ENCODE peak calls at places on chromosomes 13 and 19, in eight cellular contexts. One of them, this sample, is unnamed.
A peak's percentile ranks its signal among the peaks of the same experiment; 100 is the strongest.

GRCh38 chr13:49220035-49220855 is at the start of gene MLNR:
- DNase-seq in HepG2: peak; percentile 39
- DNase-seq in A549: peak; percentile 68
- DNase-seq in uterus: no peak
- DNase-seq in suprapubic skin: no peak
- DNase-seq in breast epithelium: no peak
- DNase-seq in prostate gland: no peak
- DNase-seq in adrenal gland: peak; percentile 24
- DNase-seq in this sample: no peak

GRCh38 chr13:59671853-59672252 is 491.9 kb downstream of the DIAPH3 start:
- DNase-seq in HepG2: no peak
- DNase-seq in A549: no peak
- DNase-seq in uterus: no peak
- DNase-seq in suprapubic skin: no peak
- DNase-seq in breast epithelium: no peak
- DNase-seq in prostate gland: no peak
- DNase-seq in adrenal gland: no peak
- DNase-seq in this sample: no peak

GRCh38 chr19:6273701-6274601 is 5.8 kb downstream of the MLLT1 start:
- DNase-seq in HepG2: peak; percentile 89
- DNase-seq in A549: no peak
- DNase-seq in uterus: peak; percentile 82
- DNase-seq in suprapubic skin: peak; percentile 95
- DNase-seq in breast epithelium: peak; percentile 85
- DNase-seq in prostate gland: peak; percentile 92
- DNase-seq in adrenal gland: peak; percentile 95
- DNase-seq in this sample: peak; percentile 84

GRCh38 chr19:8665468-8666213 is 33.0 kb downstream of the ACTL9 start:
- DNase-seq in HepG2: no peak
- DNase-seq in A549: no peak
- DNase-seq in uterus: no peak
- DNase-seq in suprapubic skin: no peak
- DNase-seq in breast epithelium: no peak
- DNase-seq in prostate gland: no peak
- DNase-seq in adrenal gland: no peak
- DNase-seq in this sample: no peak

GRCh38 chr19:18097993-18098890 is 664 bp downstream of the MAST3 start:
- DNase-seq in HepG2: no peak
- DNase-seq in A549: no peak
- DNase-seq in uterus: no peak
- DNase-seq in suprapubic skin: no peak
- DNase-seq in breast epithelium: no peak
- DNase-seq in prostate gland: no peak
- DNase-seq in adrenal gland: no peak
- DNase-seq in this sample: no peak

GRCh38 chr13:28611654-28612131 is 47.2 kb upstream of the POMP start:
- DNase-seq in HepG2: no peak
- DNase-seq in A549: no peak
- DNase-seq in uterus: no peak
- DNase-seq in suprapubic skin: no peak
- DNase-seq in breast epithelium: no peak
- DNase-seq in prostate gland: no peak
- DNase-seq in adrenal gland: no peak
- DNase-seq in this sample: no peak

GRCh38 chr19:5430237-5430636 is 25.0 kb upstream of the ZNRF4 start:
- DNase-seq in HepG2: no peak
- DNase-seq in A549: no peak
- DNase-seq in uterus: no peak
- DNase-seq in suprapubic skin: no peak
- DNase-seq in breast epithelium: no peak
- DNase-seq in prostate gland: no peak
- DNase-seq in adrenal gland: no peak
- DNase-seq in this sample: no peak

GRCh38 chr13:26589754-26590153 is 32.3 kb downstream of the WASF3 start:
- DNase-seq in HepG2: no peak
- DNase-seq in A549: no peak
- DNase-seq in uterus: peak; percentile 26
- DNase-seq in suprapubic skin: no peak
- DNase-seq in breast epithelium: no peak
- DNase-seq in prostate gland: no peak
- DNase-seq in adrenal gland: peak; percentile 36
- DNase-seq in this sample: no peak

GRCh38 chr13:110714798-110715394 is 1.4 kb downstream of the ING1 start:
- DNase-seq in HepG2: peak; percentile 20
- DNase-seq in A549: no peak
- DNase-seq in uterus: peak; percentile 66
- DNase-seq in suprapubic skin: peak; percentile 88
- DNase-seq in breast epithelium: peak; percentile 61
- DNase-seq in prostate gland: peak; percentile 51
- DNase-seq in adrenal gland: peak; percentile 56
- DNase-seq in this sample: peak; percentile 94

GRCh38 chr19:14366529-14366928 is 14.7 kb upstream of the ADGRE5 start:
- DNase-seq in HepG2: peak; percentile 69
- DNase-seq in A549: peak; percentile 84
- DNase-seq in uterus: peak; percentile 63
- DNase-seq in suprapubic skin: no peak
- DNase-seq in breast epithelium: peak; percentile 78
- DNase-seq in prostate gland: peak; percentile 72
- DNase-seq in adrenal gland: peak; percentile 68
- DNase-seq in this sample: peak; percentile 90

GRCh38 chr19:21569497-21569870 is 64.1 kb downstream of the ZNF429 start:
- DNase-seq in HepG2: no peak
- DNase-seq in A549: no peak
- DNase-seq in uterus: no peak
- DNase-seq in suprapubic skin: no peak
- DNase-seq in breast epithelium: no peak
- DNase-seq in prostate gland: no peak
- DNase-seq in adrenal gland: no peak
- DNase-seq in this sample: no peak

GRCh38 chr19:3369337-3370213 is 3.2 kb downstream of the NFIC start:
- DNase-seq in HepG2: no peak
- DNase-seq in A549: no peak
- DNase-seq in uterus: peak; percentile 77
- DNase-seq in suprapubic skin: no peak
- DNase-seq in breast epithelium: no peak
- DNase-seq in prostate gland: peak; percentile 72
- DNase-seq in adrenal gland: peak; percentile 85
- DNase-seq in this sample: no peak

GRCh38 chr19:4199699-4200293 is 17.3 kb downstream of the ANKRD24 start:
- DNase-seq in HepG2: peak; percentile 34
- DNase-seq in A549: peak; percentile 51
- DNase-seq in uterus: no peak
- DNase-seq in suprapubic skin: no peak
- DNase-seq in breast epithelium: no peak
- DNase-seq in prostate gland: no peak
- DNase-seq in adrenal gland: no peak
- DNase-seq in this sample: no peak

GRCh38 chr19:50204811-50205675 is 1.6 kb downstream of the MYH14 start:
- DNase-seq in HepG2: peak; percentile 70
- DNase-seq in A549: no peak
- DNase-seq in uterus: no peak
- DNase-seq in suprapubic skin: no peak
- DNase-seq in breast epithelium: peak; percentile 84
- DNase-seq in prostate gland: peak; percentile 83
- DNase-seq in adrenal gland: peak; percentile 21
- DNase-seq in this sample: peak; percentile 91

GRCh38 chr13:99382428-99383133 is 75.4 kb upstream of the GPR183 start:
- DNase-seq in HepG2: no peak
- DNase-seq in A549: no peak
- DNase-seq in uterus: no peak
- DNase-seq in suprapubic skin: no peak
- DNase-seq in breast epithelium: no peak
- DNase-seq in prostate gland: no peak
- DNase-seq in adrenal gland: no peak
- DNase-seq in this sample: no peak

GRCh38 chr13:21777166-21777565 is 106.3 kb downstream of the FGF9 start:
- DNase-seq in HepG2: no peak
- DNase-seq in A549: no peak
- DNase-seq in uterus: no peak
- DNase-seq in suprapubic skin: no peak
- DNase-seq in breast epithelium: no peak
- DNase-seq in prostate gland: no peak
- DNase-seq in adrenal gland: no peak
- DNase-seq in this sample: no peak

GRCh38 chr13:77810430-77810829 is 108.2 kb downstream of the EDNRB start:
- DNase-seq in HepG2: no peak
- DNase-seq in A549: peak; percentile 25
- DNase-seq in uterus: no peak
- DNase-seq in suprapubic skin: no peak
- DNase-seq in breast epithelium: no peak
- DNase-seq in prostate gland: no peak
- DNase-seq in adrenal gland: peak; percentile 17
- DNase-seq in this sample: no peak

GRCh38 chr19:29547981-29548380 is 22.2 kb downstream of the VSTM2B start:
- DNase-seq in HepG2: no peak
- DNase-seq in A549: no peak
- DNase-seq in uterus: no peak
- DNase-seq in suprapubic skin: peak; percentile 34
- DNase-seq in breast epithelium: peak; percentile 39
- DNase-seq in prostate gland: no peak
- DNase-seq in adrenal gland: no peak
- DNase-seq in this sample: no peak

GRCh38 chr13:30334663-30335386 is 27.5 kb upstream of the KATNAL1 start:
- DNase-seq in HepG2: peak; percentile 80
- DNase-seq in A549: peak; percentile 44
- DNase-seq in uterus: no peak
- DNase-seq in suprapubic skin: no peak
- DNase-seq in breast epithelium: no peak
- DNase-seq in prostate gland: no peak
- DNase-seq in adrenal gland: no peak
- DNase-seq in this sample: no peak
- TF ChIP-seq CTCF in HepG2: peak; percentile 92
- TF ChIP-seq CTCF in A549: peak; percentile 24
- TF ChIP-seq CTCF in uterus: no peak
- TF ChIP-seq CTCF in suprapubic skin: no peak
- TF ChIP-seq CTCF in breast epithelium: no peak
- TF ChIP-seq CTCF in prostate gland: peak; percentile 28
- TF ChIP-seq CTCF in adrenal gland: peak; percentile 41
- TF ChIP-seq CTCF in this sample: no peak

GRCh38 chr13:44141213-44141724 is 232.4 kb upstream of the SERP2 start:
- DNase-seq in HepG2: no peak
- DNase-seq in A549: no peak
- DNase-seq in uterus: no peak
- DNase-seq in suprapubic skin: no peak
- DNase-seq in breast epithelium: no peak
- DNase-seq in prostate gland: no peak
- DNase-seq in adrenal gland: no peak
- DNase-seq in this sample: no peak

GRCh38 chr13:44142540-44142867 is 231.1 kb upstream of the SERP2 start:
- DNase-seq in HepG2: no peak
- DNase-seq in A549: no peak
- DNase-seq in uterus: peak; percentile 35
- DNase-seq in suprapubic skin: no peak
- DNase-seq in breast epithelium: no peak
- DNase-seq in prostate gland: peak; percentile 19
- DNase-seq in adrenal gland: no peak
- DNase-seq in this sample: no peak

GRCh38 chr13:44142911-44143665 is 230.5 kb upstream of the SERP2 start:
- DNase-seq in HepG2: no peak
- DNase-seq in A549: peak; percentile 66
- DNase-seq in uterus: no peak
- DNase-seq in suprapubic skin: no peak
- DNase-seq in breast epithelium: no peak
- DNase-seq in prostate gland: no peak
- DNase-seq in adrenal gland: no peak
- DNase-seq in this sample: no peak

GRCh38 chr13:44141725-44142539 is 231.7 kb upstream of the SERP2 start:
- DNase-seq in HepG2: peak; percentile 89
- DNase-seq in A549: peak; percentile 96
- DNase-seq in uterus: peak; percentile 96
- DNase-seq in suprapubic skin: peak; percentile 98
- DNase-seq in breast epithelium: peak; percentile 98
- DNase-seq in prostate gland: peak; percentile 96
- DNase-seq in adrenal gland: peak; percentile 97
- DNase-seq in this sample: peak; percentile 96

DNA sequence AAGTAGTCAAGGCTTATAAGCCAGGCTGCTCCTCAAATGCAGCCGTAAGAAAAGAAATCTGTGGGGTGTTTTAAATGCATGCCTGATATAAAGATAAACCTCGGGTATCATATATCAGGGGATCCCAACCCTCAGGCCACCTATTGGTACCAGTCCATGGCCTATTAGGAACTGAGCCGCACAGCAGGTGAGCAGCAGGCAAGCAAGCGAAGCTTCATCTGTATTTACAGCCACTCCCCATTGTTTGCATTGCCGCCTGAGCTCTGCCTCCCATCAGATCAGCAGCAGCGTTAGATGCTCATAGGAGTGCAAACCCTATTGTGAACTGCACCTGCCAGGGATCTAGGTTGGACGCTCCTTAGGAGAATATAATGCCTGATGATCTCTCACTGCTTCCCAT is 233.5 kb upstream of the SERP2 start:
- DNase-seq in HepG2: peak; percentile 16
- DNase-seq in A549: no peak
- DNase-seq in uterus: no peak
- DNase-seq in suprapubic skin: no peak
- DNase-seq in breast epithelium: no peak
- DNase-seq in prostate gland: peak; percentile 36
- DNase-seq in adrenal gland: no peak
- DNase-seq in this sample: no peak
- TF ChIP-seq POLR2A in HepG2: no peak
- TF ChIP-seq POLR2A in A549: no peak
- TF ChIP-seq POLR2A in uterus: no peak
- TF ChIP-seq POLR2A in suprapubic skin: no peak
- TF ChIP-seq POLR2A in breast epithelium: no peak
- TF ChIP-seq POLR2A in prostate gland: no peak
- TF ChIP-seq POLR2A in adrenal gland: no peak
- TF ChIP-seq POLR2A in this sample: no peak

DNA sequence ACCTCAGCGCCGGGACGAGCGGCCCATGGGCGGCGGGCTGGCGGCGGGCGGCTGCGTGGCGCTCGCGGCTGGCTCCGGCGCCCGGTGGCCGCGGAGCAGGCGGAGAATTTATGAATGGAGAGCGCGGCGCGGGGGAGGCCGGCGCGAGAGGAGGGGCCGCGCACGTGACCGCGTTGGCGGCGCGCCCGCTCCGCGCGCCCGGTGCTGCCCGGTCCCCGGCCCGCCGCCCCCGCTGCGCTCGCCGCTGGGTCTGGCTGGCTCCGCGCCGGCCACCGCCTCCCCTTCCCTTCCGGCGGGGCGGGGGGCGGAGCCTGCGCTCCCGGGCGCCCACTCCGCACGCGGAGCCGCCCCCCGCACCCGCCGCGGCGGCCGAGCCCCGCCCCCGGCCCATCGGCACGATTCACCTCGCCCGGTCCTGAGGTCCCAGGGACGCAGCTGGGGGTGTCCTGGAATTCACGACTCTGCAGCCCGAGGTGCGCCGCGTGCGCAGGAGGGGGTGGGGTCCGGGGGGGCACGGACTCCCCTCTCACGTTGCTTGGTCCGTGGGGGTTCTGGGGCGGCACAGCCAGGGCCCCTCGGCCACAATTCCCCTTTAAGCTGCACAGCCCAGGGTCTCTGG is at the start of gene CBARP:
- DNase-seq in HepG2: no peak
- DNase-seq in A549: no peak
- DNase-seq in uterus: peak; percentile 44
- DNase-seq in suprapubic skin: no peak
- DNase-seq in breast epithelium: no peak
- DNase-seq in prostate gland: peak; percentile 15
- DNase-seq in adrenal gland: peak; percentile 45
- DNase-seq in this sample: no peak
- TF ChIP-seq CTCF in HepG2: no peak
- TF ChIP-seq CTCF in A549: no peak
- TF ChIP-seq CTCF in uterus: no peak
- TF ChIP-seq CTCF in suprapubic skin: no peak
- TF ChIP-seq CTCF in breast epithelium: no peak
- TF ChIP-seq CTCF in prostate gland: no peak
- TF ChIP-seq CTCF in adrenal gland: no peak
- TF ChIP-seq CTCF in this sample: no peak

GRCh38 chr19:55472463-55472862 is 4.0 kb upstream of the ZNF628 start:
- DNase-seq in HepG2: peak; percentile 55
- DNase-seq in A549: peak; percentile 80
- DNase-seq in uterus: no peak
- DNase-seq in suprapubic skin: no peak
- DNase-seq in breast epithelium: no peak
- DNase-seq in prostate gland: no peak
- DNase-seq in adrenal gland: no peak
- DNase-seq in this sample: no peak
- TF ChIP-seq POLR2A in HepG2: no peak
- TF ChIP-seq POLR2A in A549: no peak
- TF ChIP-seq POLR2A in uterus: no peak
- TF ChIP-seq POLR2A in suprapubic skin: no peak
- TF ChIP-seq POLR2A in breast epithelium: no peak
- TF ChIP-seq POLR2A in prostate gland: no peak
- TF ChIP-seq POLR2A in adrenal gland: no peak
- TF ChIP-seq POLR2A in this sample: no peak

This sample was measured in lower leg skin.